ENCODE peak calls at places on chromosome 12, in six cellular contexts. B is IMR-90, Q is neuronal stem cell, M is H1, I is H9, A is trophoblast cell. Z is an unnamed sample.

GRCh38 chr12:109153711-109154434 is 37.5 kb downstream of the ACACB start:
- DNase-seq in B (no peak), Q (peak), M (no peak), I (peak), A (no peak), Z (no peak)

GRCh38 chr12:120167529-120168095 is 26.9 kb downstream of the GCN1 start:
- DNase-seq in B (no peak), Q (no peak), M (no peak), I (no peak), A (no peak), Z (no peak)

GRCh38 chr12:124323771-124324530 is 29.1 kb downstream of the RFLNA start:
- DNase-seq in B (peak), Q (no peak), M (no peak), I (no peak), A (no peak), Z (peak)

GRCh38 chr12:50523772-50524171 is 19.0 kb downstream of the DIP2B start:
- DNase-seq in B (no peak), Q (no peak), M (no peak), I (no peak), A (no peak), Z (no peak)

GRCh38 chr12:114655934-114656697 is 27.9 kb downstream of the TBX3 start:
- DNase-seq in B (peak), Q (no peak), M (no peak), I (no peak), A (no peak), Z (peak)

GRCh38 chr12:14836336-14837210 is 6.8 kb downstream of the ART4 start:
- DNase-seq in B (peak), Q (no peak), M (no peak), I (no peak), A (peak), Z (peak)

GRCh38 chr12:67593041-67593870 is 55.3 kb upstream of the DYRK2 start:
- DNase-seq in B (peak), Q (no peak), M (no peak), I (no peak), A (peak), Z (peak)

GRCh38 chr12:89529738-89530137 is 3.9 kb upstream of the POC1B start:
- DNase-seq in B (peak), Q (peak), M (no peak), I (no peak), A (peak), Z (peak)

GRCh38 chr12:83389237-83389996 is 702.7 kb downstream of the TMTC2 start:
- DNase-seq in B (no peak), Q (peak), M (peak), I (peak), A (peak), Z (no peak)

GRCh38 chr12:62260733-62261683 is 804 bp downstream of the USP15 start:
- DNase-seq in B (peak), Q (peak), M (no peak), I (no peak), A (peak), Z (peak)

GRCh38 chr12:48424644-48425043 is 47.7 kb upstream of the ANP32D start:
- DNase-seq in B (no peak), Q (no peak), M (no peak), I (no peak), A (no peak), Z (no peak)

GRCh38 chr12:42020226-42020625 is 124.4 kb downstream of the GXYLT1 start:
- DNase-seq in B (no peak), Q (no peak), M (no peak), I (no peak), A (no peak), Z (no peak)

GRCh38 chr12:31887109-31887811 is 72.0 kb upstream of the RESF1 start:
- DNase-seq in B (no peak), Q (no peak), M (no peak), I (no peak), A (no peak), Z (no peak)

GRCh38 chr12:102479099-102479887 is 1.1 kb downstream of the IGF1 start:
- DNase-seq in B (no peak), Q (no peak), M (no peak), I (no peak), A (peak), Z (no peak)

GRCh38 chr12:30218073-30218472 is 434.3 kb upstream of the TMTC1 start:
- DNase-seq in B (no peak), Q (no peak), M (no peak), I (no peak), A (no peak), Z (no peak)

GRCh38 chr12:113222730-113223531 is 1.7 kb downstream of the TPCN1 start:
- DNase-seq in B (peak), Q (no peak), M (no peak), I (no peak), A (no peak), Z (peak)

GRCh38 chr12:68508536-68509050 is 102.1 kb upstream of the RAP1B start:
- DNase-seq in B (no peak), Q (no peak), M (no peak), I (no peak), A (no peak), Z (no peak)

GRCh38 chr12:56718636-56719035 is 6.5 kb downstream of the NACA start:
- DNase-seq in B (no peak), Q (no peak), M (no peak), I (no peak), A (no peak), Z (no peak)

GRCh38 chr12:49294086-49294803 is 702 bp upstream of the PRPH start:
- DNase-seq in B (no peak), Q (no peak), M (no peak), I (no peak), A (no peak), Z (no peak)

GRCh38 chr12:28955921-28956320 is 193.2 kb upstream of the FAR2 start:
- DNase-seq in B (no peak), Q (no peak), M (no peak), I (no peak), A (no peak), Z (no peak)

GRCh38 chr12:32091696-32092095 is 15.0 kb upstream of the BICD1 start:
- DNase-seq in B (no peak), Q (no peak), M (no peak), I (no peak), A (no peak), Z (no peak)

DNA sequence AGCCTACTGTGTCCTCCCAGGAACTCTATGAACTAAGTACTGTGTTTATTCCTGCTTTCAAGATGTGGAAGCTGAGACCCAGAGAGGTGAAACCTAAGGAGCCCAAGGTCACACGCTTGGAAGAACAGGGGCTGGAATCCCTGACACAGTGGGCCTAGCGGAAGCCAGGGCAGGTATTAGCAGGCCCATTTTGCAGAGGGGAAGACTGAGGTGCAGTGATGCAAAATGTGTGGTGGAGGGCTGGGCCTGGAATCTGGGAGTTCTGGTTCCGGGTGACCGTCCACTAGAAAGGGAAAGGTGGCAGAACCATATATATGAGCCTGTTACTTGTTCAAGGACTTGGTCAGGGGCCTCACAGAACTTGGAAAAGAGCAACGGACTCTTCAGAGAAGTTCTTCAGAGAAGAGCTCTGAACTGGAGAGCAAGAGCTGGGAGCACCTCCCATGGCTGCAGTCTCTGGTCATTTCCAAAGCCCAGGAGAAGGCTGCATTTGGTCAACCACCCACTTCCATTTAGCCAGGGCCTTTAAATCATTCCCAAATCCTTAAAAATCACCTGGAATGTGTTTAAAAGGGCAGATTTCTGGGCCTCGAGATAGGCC is 119.5 kb downstream of the CHST11 start:
- DNase-seq in B (no peak), Q (no peak), M (no peak), I (no peak), A (no peak), Z (no peak)
- H2AK5ac ChIP-seq in B (no peak), Q (no peak), M (no peak), I (no peak), A (no peak), Z (no peak)

GRCh38 chr12:46406352-46407027 is 33.9 kb upstream of the SLC38A2 start:
- DNase-seq in B (no peak), Q (no peak), M (no peak), I (no peak), A (no peak), Z (no peak)
- H3K14ac ChIP-seq in B (peak), Q (no peak), M (no peak), I (no peak), A (no peak), Z (no peak)

GRCh38 chr12:97575792-97576191 is 113.2 kb downstream of the RMST start:
- DNase-seq in B (no peak), Q (no peak), M (no peak), I (no peak), A (peak), Z (peak)
- H3K18ac ChIP-seq in B (no peak), Q (no peak), M (no peak), I (no peak), A (no peak), Z (no peak)

DNA sequence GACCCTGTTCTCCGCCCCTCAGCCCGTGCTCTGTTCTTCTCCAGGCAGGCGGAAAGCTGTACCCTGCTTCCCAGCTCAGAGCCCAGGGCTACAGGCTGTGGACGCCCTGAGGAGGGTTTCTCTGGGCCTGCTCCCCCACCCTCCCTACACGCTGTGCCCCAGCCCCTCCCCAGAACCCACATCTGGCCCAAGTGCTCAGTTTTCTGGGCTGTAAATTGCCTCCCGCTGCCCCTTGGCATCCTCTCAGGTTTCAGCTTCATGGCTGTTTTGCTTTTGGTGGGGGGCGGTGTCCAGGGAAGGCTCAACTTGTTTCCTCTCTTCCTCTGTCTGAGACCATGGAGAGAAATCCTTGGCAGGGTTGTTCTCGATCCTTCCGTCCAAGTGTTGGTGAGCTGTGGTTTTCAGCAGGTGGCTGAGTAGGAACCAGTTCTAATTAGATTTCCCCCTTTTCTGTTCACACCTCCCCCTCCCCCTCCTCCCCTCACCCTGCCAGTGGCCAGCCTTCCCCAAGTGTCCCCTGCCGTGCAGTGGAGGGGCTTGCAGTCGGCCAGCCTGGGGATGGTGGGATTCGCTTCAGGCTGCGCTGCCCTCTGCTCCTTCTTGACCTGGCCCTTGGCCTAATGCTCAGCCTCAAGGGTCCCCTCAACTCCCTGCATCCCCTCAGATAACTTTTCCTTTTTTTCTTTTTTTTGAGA is 61.9 kb downstream of the TSPAN9 start:
- DNase-seq in B (no peak), Q (no peak), M (no peak), I (no peak), A (no peak), Z (no peak)
- H2AK5ac ChIP-seq in B (no peak), Q (peak), M (no peak), I (no peak), A (no peak), Z (no peak)

DNA sequence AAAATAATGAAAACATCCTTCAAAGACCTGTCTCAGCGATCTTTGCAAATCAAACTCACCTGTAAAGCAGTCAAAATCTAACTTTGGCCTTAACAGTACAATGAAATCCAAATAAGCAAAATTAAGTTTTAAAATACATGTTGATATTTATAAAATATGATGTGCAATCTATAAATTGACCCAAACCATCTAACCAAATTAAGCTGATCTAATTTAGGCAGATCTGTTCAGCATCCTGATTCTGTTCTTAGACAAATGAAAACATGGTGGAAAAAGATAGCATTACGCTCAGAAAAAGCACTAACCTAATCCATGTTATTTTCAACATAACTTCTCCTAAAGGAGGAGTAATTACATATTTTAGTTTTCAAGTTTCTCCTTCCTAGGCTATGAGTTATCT is 25.7 kb upstream of the LMNTD1 start:
- DNase-seq in B (no peak), Q (no peak), M (no peak), I (no peak), A (no peak), Z (no peak)
- H3K14ac ChIP-seq in B (no peak), Q (no peak), M (no peak), I (no peak), A (no peak), Z (no peak)

GRCh38 chr12:47249719-47250506 is 170.2 kb upstream of the AMIGO2 start:
- DNase-seq in B (no peak), Q (no peak), M (no peak), I (no peak), A (no peak), Z (no peak)
- H3K18ac ChIP-seq in B (no peak), Q (no peak), M (no peak), I (no peak), A (no peak), Z (no peak)

DNA sequence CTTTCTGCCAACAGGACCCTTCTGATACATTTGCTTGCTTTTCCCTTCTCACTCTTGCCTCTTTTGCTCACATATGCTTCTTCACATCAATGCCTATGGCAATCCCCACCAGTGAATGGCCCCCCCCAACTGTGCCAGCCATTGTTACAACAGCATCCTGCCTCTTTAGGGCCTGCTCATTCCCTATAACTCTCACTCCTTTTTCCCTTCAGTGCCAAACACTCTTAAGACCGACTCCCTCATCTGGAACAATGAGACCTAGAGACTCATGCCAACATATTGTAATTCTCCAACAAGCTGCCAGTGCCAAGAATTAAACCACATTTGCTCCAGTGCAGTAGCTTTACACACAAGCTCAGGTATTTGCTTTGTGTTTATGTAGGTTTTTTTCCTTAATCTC is 189.0 kb downstream of the SOX5 start:
- DNase-seq in B (no peak), Q (peak), M (no peak), I (peak), A (no peak), Z (no peak)
- H2AK5ac ChIP-seq in B (no peak), Q (no peak), M (no peak), I (no peak), A (no peak), Z (no peak)

DNA sequence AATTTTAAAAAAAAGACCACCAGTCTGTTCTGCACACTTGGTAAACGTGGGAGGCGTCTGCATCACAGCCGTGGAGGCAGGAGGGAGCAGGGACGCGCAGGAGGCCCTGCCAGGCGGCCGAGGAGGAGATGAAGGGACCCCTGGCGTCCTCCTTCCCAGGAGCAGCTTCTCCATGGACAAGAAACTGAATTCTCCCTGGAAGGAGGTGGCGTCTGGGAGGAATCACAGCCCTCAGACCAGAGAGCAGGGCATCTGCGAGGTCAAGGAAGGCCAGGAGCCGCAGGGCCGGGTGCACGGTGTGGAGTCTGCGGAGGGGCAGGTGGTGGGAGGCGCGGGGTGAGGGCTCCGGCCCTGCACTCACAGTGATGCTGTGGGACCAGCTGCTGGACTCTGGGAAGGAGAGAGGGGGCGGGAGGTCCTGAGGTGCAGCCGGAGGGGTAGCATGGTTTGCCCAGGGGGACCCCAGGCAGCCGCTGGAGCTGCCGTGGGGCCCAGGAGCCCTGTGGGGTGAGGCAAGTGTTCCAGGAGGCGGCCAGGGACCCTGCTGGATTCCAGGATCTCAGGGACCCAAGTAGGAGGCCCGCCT is 73.5 kb upstream of the GALNT9 start:
- DNase-seq in B (no peak), Q (no peak), M (no peak), I (no peak), A (no peak), Z (no peak)
- H3K14ac ChIP-seq in B (no peak), Q (peak), M (no peak), I (no peak), A (no peak), Z (no peak)

GRCh38 chr12:116525418-116526001 is 33.7 kb upstream of the MAP1LC3B2 start:
- DNase-seq in B (peak), Q (no peak), M (no peak), I (no peak), A (peak), Z (peak)
- H3K18ac ChIP-seq in B (peak), Q (no peak), M (peak), I (peak), A (no peak), Z (peak)

GRCh38 chr12:98351089-98351488 is 164.3 kb upstream of the TMPO start:
- DNase-seq in B (no peak), Q (no peak), M (no peak), I (no peak), A (no peak), Z (no peak)
- H2AK5ac ChIP-seq in B (no peak), Q (no peak), M (no peak), I (no peak), A (no peak), Z (no peak)

Z was measured in mesenchymal stem cell.